ENCODE peak calls at places on chromosomes 1 and 21, in four cellular contexts. One of them, this sample, is unnamed.

GRCh38 chr1:202658766-202659165 is 51.5 kb downstream of the SYT2 start:
- DNase-seq in CD8-positive, alpha-beta T cell: no peak
- DNase-seq in foreskin fibroblast: no peak
- DNase-seq in kidney epithelial cell: no peak
- DNase-seq in this sample: no peak

GRCh38 chr1:218658294-218658693 is 313.2 kb downstream of the TGFB2 start:
- DNase-seq in kidney epithelial cell: no peak
- DNase-seq in CD8-positive, alpha-beta T cell: no peak
- DNase-seq in foreskin fibroblast: no peak
- DNase-seq in this sample: no peak

GRCh38 chr1:67948155-67949075 is 102.0 kb downstream of the DIRAS3 start:
- DNase-seq in CD8-positive, alpha-beta T cell: no peak
- DNase-seq in foreskin fibroblast: peak; percentile 81
- DNase-seq in kidney epithelial cell: peak; percentile 81
- DNase-seq in this sample: no peak

GRCh38 chr1:31725777-31726535 is 22.1 kb upstream of the COL16A1 start:
- DNase-seq in foreskin fibroblast: no peak
- DNase-seq in kidney epithelial cell: no peak
- DNase-seq in CD8-positive, alpha-beta T cell: no peak
- DNase-seq in this sample: no peak

GRCh38 chr1:162571696-162572095 is 10.2 kb downstream of the UAP1 start:
- DNase-seq in kidney epithelial cell: no peak
- DNase-seq in foreskin fibroblast: no peak
- DNase-seq in CD8-positive, alpha-beta T cell: no peak
- DNase-seq in this sample: no peak

GRCh38 chr21:44498280-44498964 is 41.6 kb downstream of the KRTAP10-1 start:
- DNase-seq in kidney epithelial cell: no peak
- DNase-seq in foreskin fibroblast: no peak
- DNase-seq in CD8-positive, alpha-beta T cell: no peak
- DNase-seq in this sample: no peak

GRCh38 chr1:171174895-171175294 is 10.2 kb upstream of the FMO2 start:
- DNase-seq in foreskin fibroblast: no peak
- DNase-seq in kidney epithelial cell: no peak
- DNase-seq in CD8-positive, alpha-beta T cell: no peak
- DNase-seq in this sample: no peak

GRCh38 chr1:94081566-94082344 is 39.2 kb downstream of the ABCA4 start:
- DNase-seq in kidney epithelial cell: no peak
- DNase-seq in foreskin fibroblast: peak; percentile 87
- DNase-seq in CD8-positive, alpha-beta T cell: no peak
- DNase-seq in this sample: no peak

GRCh38 chr1:113451710-113452109 is 61.4 kb downstream of the MAGI3 start:
- DNase-seq in kidney epithelial cell: no peak
- DNase-seq in CD8-positive, alpha-beta T cell: no peak
- DNase-seq in foreskin fibroblast: no peak
- DNase-seq in this sample: no peak

GRCh38 chr1:241532173-241532553 is at the start of gene KMO:
- DNase-seq in CD8-positive, alpha-beta T cell: no peak
- DNase-seq in foreskin fibroblast: no peak
- DNase-seq in kidney epithelial cell: no peak
- DNase-seq in this sample: no peak

GRCh38 chr1:196866974-196867373 is 20.9 kb upstream of the CFHR4 start:
- DNase-seq in kidney epithelial cell: no peak
- DNase-seq in foreskin fibroblast: no peak
- DNase-seq in CD8-positive, alpha-beta T cell: no peak
- DNase-seq in this sample: no peak

GRCh38 chr1:98385691-98386090 is 275.8 kb upstream of the SNX7 start:
- DNase-seq in CD8-positive, alpha-beta T cell: no peak
- DNase-seq in foreskin fibroblast: no peak
- DNase-seq in kidney epithelial cell: no peak
- DNase-seq in this sample: no peak

GRCh38 chr1:198676253-198676652 is 37.4 kb downstream of the PTPRC start:
- DNase-seq in foreskin fibroblast: no peak
- DNase-seq in CD8-positive, alpha-beta T cell: no peak
- DNase-seq in kidney epithelial cell: no peak
- DNase-seq in this sample: no peak

GRCh38 chr1:222106369-222106768 is 364.5 kb upstream of the DUSP10 start:
- DNase-seq in CD8-positive, alpha-beta T cell: no peak
- DNase-seq in kidney epithelial cell: no peak
- DNase-seq in foreskin fibroblast: no peak
- DNase-seq in this sample: no peak

GRCh38 chr1:7383671-7384070 is 387.4 kb upstream of the VAMP3 start:
- DNase-seq in CD8-positive, alpha-beta T cell: no peak
- DNase-seq in foreskin fibroblast: no peak
- DNase-seq in kidney epithelial cell: no peak
- DNase-seq in this sample: no peak

GRCh38 chr1:76547916-76548315 is 319.4 kb upstream of the ST6GALNAC5 start:
- DNase-seq in CD8-positive, alpha-beta T cell: no peak
- DNase-seq in kidney epithelial cell: no peak
- DNase-seq in foreskin fibroblast: no peak
- DNase-seq in this sample: no peak

GRCh38 chr1:205947024-205947423 is 3.8 kb upstream of the SLC26A9 start:
- DNase-seq in CD8-positive, alpha-beta T cell: no peak
- DNase-seq in kidney epithelial cell: no peak
- DNase-seq in foreskin fibroblast: no peak
- DNase-seq in this sample: no peak

GRCh38 chr1:14826172-14826636 is 227.7 kb downstream of the KAZN start:
- DNase-seq in CD8-positive, alpha-beta T cell: no peak
- DNase-seq in kidney epithelial cell: no peak
- DNase-seq in foreskin fibroblast: peak; percentile 33
- DNase-seq in this sample: no peak

GRCh38 chr1:230702934-230703678 is 10.8 kb downstream of the AGT start:
- DNase-seq in foreskin fibroblast: no peak
- DNase-seq in kidney epithelial cell: no peak
- DNase-seq in CD8-positive, alpha-beta T cell: no peak
- DNase-seq in this sample: no peak

GRCh38 chr1:14435368-14436023 is 163.0 kb upstream of the KAZN start:
- DNase-seq in CD8-positive, alpha-beta T cell: no peak
- DNase-seq in foreskin fibroblast: no peak
- DNase-seq in kidney epithelial cell: no peak
- DNase-seq in this sample: no peak

GRCh38 chr21:43835061-43835460 is 30.0 kb upstream of the AGPAT3 start:
- DNase-seq in foreskin fibroblast: no peak
- DNase-seq in CD8-positive, alpha-beta T cell: no peak
- DNase-seq in kidney epithelial cell: no peak
- DNase-seq in this sample: no peak

GRCh38 chr1:201061886-201062285 is 38.4 kb upstream of the KIF21B start:
- DNase-seq in foreskin fibroblast: no peak
- DNase-seq in kidney epithelial cell: no peak
- DNase-seq in CD8-positive, alpha-beta T cell: no peak
- DNase-seq in this sample: no peak

GRCh38 chr1:228058981-228059535 is 23.4 kb upstream of the ARF1 start:
- DNase-seq in foreskin fibroblast: no peak
- DNase-seq in kidney epithelial cell: no peak
- DNase-seq in CD8-positive, alpha-beta T cell: peak; percentile 83
- DNase-seq in this sample: no peak

GRCh38 chr1:238409191-238409846 is 518.6 kb upstream of the ZP4 start:
- DNase-seq in kidney epithelial cell: peak; percentile 98
- DNase-seq in CD8-positive, alpha-beta T cell: no peak
- DNase-seq in foreskin fibroblast: no peak
- DNase-seq in this sample: no peak

GRCh38 chr1:88557044-88557443 is 127.0 kb upstream of the PKN2 start:
- DNase-seq in CD8-positive, alpha-beta T cell: no peak
- DNase-seq in foreskin fibroblast: no peak
- DNase-seq in kidney epithelial cell: no peak
- DNase-seq in this sample: no peak

GRCh38 chr1:81660286-81660685 is 140.4 kb upstream of the ADGRL2 start:
- DNase-seq in foreskin fibroblast: peak; percentile 85
- DNase-seq in CD8-positive, alpha-beta T cell: no peak
- DNase-seq in kidney epithelial cell: no peak
- DNase-seq in this sample: no peak

GRCh38 chr1:193456883-193457282 is 270.5 kb upstream of the B3GALT2 start:
- DNase-seq in foreskin fibroblast: peak; percentile 5
- DNase-seq in CD8-positive, alpha-beta T cell: no peak
- DNase-seq in kidney epithelial cell: no peak
- DNase-seq in this sample: no peak

GRCh38 chr1:1778827-1779675 is 781 bp upstream of the NADK start:
- DNase-seq in kidney epithelial cell: no peak
- DNase-seq in CD8-positive, alpha-beta T cell: peak; percentile 73
- DNase-seq in foreskin fibroblast: no peak
- DNase-seq in this sample: peak; percentile 92

GRCh38 chr1:109327285-109327684 is 20.5 kb upstream of the MYBPHL start:
- DNase-seq in foreskin fibroblast: no peak
- DNase-seq in kidney epithelial cell: no peak
- DNase-seq in CD8-positive, alpha-beta T cell: no peak
- DNase-seq in this sample: no peak

GRCh38 chr1:87953109-87953508 is 624.4 kb downstream of the LMO4 start:
- DNase-seq in foreskin fibroblast: no peak
- DNase-seq in CD8-positive, alpha-beta T cell: no peak
- DNase-seq in kidney epithelial cell: no peak
- DNase-seq in this sample: no peak

GRCh38 chr1:188058801-188059200 is 1230.1 kb downstream of the PLA2G4A start:
- DNase-seq in kidney epithelial cell: no peak
- DNase-seq in foreskin fibroblast: no peak
- DNase-seq in CD8-positive, alpha-beta T cell: no peak
- DNase-seq in this sample: no peak

GRCh38 chr1:178093150-178093957 is 550 bp upstream of the RASAL2 start:
- DNase-seq in CD8-positive, alpha-beta T cell: no peak
- DNase-seq in foreskin fibroblast: peak; percentile 96
- DNase-seq in kidney epithelial cell: peak; percentile 87
- DNase-seq in this sample: peak; percentile 72

GRCh38 chr1:229117664-229118300 is 153.1 kb upstream of the RAB4A start:
- DNase-seq in kidney epithelial cell: no peak
- DNase-seq in CD8-positive, alpha-beta T cell: no peak
- DNase-seq in foreskin fibroblast: no peak
- DNase-seq in this sample: peak; percentile 82

GRCh38 chr1:1875932-1876331 is 15.0 kb downstream of the GNB1 start:
- DNase-seq in foreskin fibroblast: no peak
- DNase-seq in CD8-positive, alpha-beta T cell: peak; percentile 27
- DNase-seq in kidney epithelial cell: no peak
- DNase-seq in this sample: no peak

GRCh38 chr1:13749543-13750307 is 49.7 kb downstream of the PRDM2 start:
- DNase-seq in foreskin fibroblast: peak; percentile 49
- DNase-seq in kidney epithelial cell: no peak
- DNase-seq in CD8-positive, alpha-beta T cell: peak; percentile 44
- DNase-seq in this sample: peak; percentile 79

GRCh38 chr1:174068000-174068399 is 45.8 kb upstream of the RC3H1 start:
- DNase-seq in kidney epithelial cell: no peak
- DNase-seq in CD8-positive, alpha-beta T cell: no peak
- DNase-seq in foreskin fibroblast: no peak
- DNase-seq in this sample: no peak

GRCh38 chr1:96510911-96511310 is 210.7 kb upstream of the PTBP2 start:
- DNase-seq in kidney epithelial cell: no peak
- DNase-seq in foreskin fibroblast: no peak
- DNase-seq in CD8-positive, alpha-beta T cell: no peak
- DNase-seq in this sample: no peak

GRCh38 chr21:34722684-34723300 is 54.0 kb downstream of the CLIC6 start:
- DNase-seq in kidney epithelial cell: no peak
- DNase-seq in foreskin fibroblast: no peak
- DNase-seq in CD8-positive, alpha-beta T cell: peak; percentile 31
- DNase-seq in this sample: no peak

GRCh38 chr1:17831619-17832018 is 76.5 kb downstream of the ACTL8 start:
- DNase-seq in CD8-positive, alpha-beta T cell: no peak
- DNase-seq in kidney epithelial cell: no peak
- DNase-seq in foreskin fibroblast: peak; percentile 17
- DNase-seq in this sample: no peak

GRCh38 chr1:162011337-162012012 is 12.2 kb downstream of the OLFML2B start:
- DNase-seq in foreskin fibroblast: no peak
- DNase-seq in kidney epithelial cell: no peak
- DNase-seq in CD8-positive, alpha-beta T cell: no peak
- DNase-seq in this sample: no peak

DNA sequence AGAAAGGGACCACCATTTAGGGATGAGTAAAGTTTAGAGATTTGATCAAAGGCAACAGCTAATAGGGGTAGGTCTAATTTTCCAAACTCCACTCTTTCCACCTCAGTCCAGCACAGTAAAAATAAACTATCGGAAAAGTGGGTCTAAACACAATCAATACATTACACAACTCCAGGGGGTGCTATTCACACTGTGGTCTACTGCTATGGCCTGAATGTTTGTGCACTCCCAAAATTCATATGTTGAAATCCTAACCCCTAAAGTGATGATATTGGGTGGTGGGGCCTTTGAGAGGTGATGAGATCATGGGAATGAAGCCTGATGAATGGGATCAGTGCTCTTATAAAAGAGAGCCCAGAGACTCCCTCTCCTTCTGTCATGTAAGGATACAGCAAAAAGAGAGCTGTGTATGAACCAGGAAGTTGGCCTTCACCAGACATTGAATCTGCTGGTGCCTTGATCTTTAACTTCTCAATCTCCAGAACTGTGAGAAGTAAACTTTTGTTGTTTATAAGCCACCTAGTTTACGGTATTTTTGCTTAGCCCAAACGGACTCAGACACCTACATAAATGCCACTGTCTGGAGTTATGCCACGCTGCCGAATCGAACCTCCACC is 193.9 kb downstream of the OMA1 start:
- DNase-seq in foreskin fibroblast: no peak
- DNase-seq in kidney epithelial cell: no peak
- DNase-seq in CD8-positive, alpha-beta T cell: no peak
- DNase-seq in this sample: no peak
- TF ChIP-seq CTCF in foreskin fibroblast: no peak
- TF ChIP-seq CTCF in kidney epithelial cell: no peak
- TF ChIP-seq CTCF in CD8-positive, alpha-beta T cell: no peak
- TF ChIP-seq CTCF in this sample: no peak

GRCh38 chr1:16244650-16245285 is 7.8 kb upstream of the CPLANE2 start:
- DNase-seq in kidney epithelial cell: no peak
- DNase-seq in foreskin fibroblast: no peak
- DNase-seq in CD8-positive, alpha-beta T cell: no peak
- DNase-seq in this sample: no peak
- TF ChIP-seq CTCF in kidney epithelial cell: no peak
- TF ChIP-seq CTCF in foreskin fibroblast: no peak
- TF ChIP-seq CTCF in CD8-positive, alpha-beta T cell: no peak
- TF ChIP-seq CTCF in this sample: peak; percentile 50

GRCh38 chr1:21472861-21473260 is 32.9 kb downstream of the NBPF3 start:
- DNase-seq in CD8-positive, alpha-beta T cell: no peak
- DNase-seq in foreskin fibroblast: no peak
- DNase-seq in kidney epithelial cell: no peak
- DNase-seq in this sample: no peak

DNA sequence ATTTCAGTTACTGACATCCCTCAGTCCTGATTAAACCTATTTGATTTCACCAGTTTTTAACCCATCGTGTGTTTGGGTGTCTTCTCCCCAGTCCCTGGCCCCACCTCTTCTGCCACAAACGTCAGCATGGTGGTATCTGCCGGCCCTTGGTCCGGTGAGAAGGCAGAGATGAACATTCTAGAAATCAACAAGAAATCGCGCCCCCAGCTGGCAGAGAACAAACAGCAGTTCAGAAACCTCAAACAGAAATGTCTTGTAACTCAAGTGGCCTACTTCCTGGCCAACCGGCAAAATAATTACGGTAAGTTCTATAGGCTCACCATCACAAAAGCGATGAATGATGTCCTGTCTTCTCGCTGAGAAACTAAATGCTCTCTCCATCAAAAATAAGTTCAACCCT is 28.7 kb downstream of the NBPF3 start:
- DNase-seq in CD8-positive, alpha-beta T cell: no peak
- DNase-seq in kidney epithelial cell: no peak
- DNase-seq in foreskin fibroblast: peak; percentile 45
- DNase-seq in this sample: no peak
- TF ChIP-seq CTCF in CD8-positive, alpha-beta T cell: peak; percentile 31
- TF ChIP-seq CTCF in kidney epithelial cell: peak; percentile 26
- TF ChIP-seq CTCF in foreskin fibroblast: peak; percentile 25
- TF ChIP-seq CTCF in this sample: peak; percentile 22

GRCh38 chr1:25442178-25442577 is 11.5 kb downstream of the MACO1 start:
- DNase-seq in kidney epithelial cell: no peak
- DNase-seq in foreskin fibroblast: no peak
- DNase-seq in CD8-positive, alpha-beta T cell: no peak
- DNase-seq in this sample: no peak
- TF ChIP-seq CTCF in kidney epithelial cell: no peak
- TF ChIP-seq CTCF in foreskin fibroblast: no peak
- TF ChIP-seq CTCF in CD8-positive, alpha-beta T cell: no peak
- TF ChIP-seq CTCF in this sample: no peak

This sample was measured in CD14-positive monocyte.